ENCODE peak calls at places on chromosomes 16 and 17, in four cellular contexts. A, N, R and C are unnamed samples.

GRCh38 chr17:72474740-72475477 is 354.1 kb downstream of the SOX9 start:
- DNase-seq in N (no peak), R (no peak), A (no peak), C (peak)

GRCh38 chr17:40329981-40330794 is 21.2 kb downstream of the RARA start:
- DNase-seq in A (no peak), R (peak), N (no peak), C (peak)

GRCh38 chr16:23863511-23864422 is 28.0 kb downstream of the PRKCB start:
- DNase-seq in N (no peak), A (peak), R (no peak), C (no peak)

GRCh38 chr16:29007865-29008593 is 23.2 kb downstream of the LAT start:
- DNase-seq in A (no peak), R (no peak), N (peak), C (no peak)

GRCh38 chr17:17874478-17874877 is 37.7 kb upstream of the SREBF1 start:
- DNase-seq in N (peak), R (no peak), A (no peak), C (no peak)

GRCh38 chr16:23857256-23857891 is 21.6 kb downstream of the PRKCB start:
- DNase-seq in A (no peak), N (no peak), R (no peak), C (no peak)

GRCh38 chr17:31550389-31551056 is 159.0 kb downstream of the RAB11FIP4 start:
- DNase-seq in N (no peak), A (peak), R (no peak), C (no peak)

GRCh38 chr17:19248923-19249574 is 11.9 kb downstream of the EPN2 start:
- DNase-seq in R (no peak), N (peak), A (no peak), C (peak)

GRCh38 chr16:53320992-53321391 is 113.3 kb upstream of the RBL2 start:
- DNase-seq in N (no peak), R (no peak), A (no peak), C (no peak)

GRCh38 chr16:67399749-67400704 is 6.7 kb upstream of the TPPP3 start:
- DNase-seq in R (peak), A (no peak), N (no peak), C (no peak)

GRCh38 chr17:73650147-73650546 is 5.9 kb upstream of the SDK2 start:
- DNase-seq in R (peak), A (peak), N (no peak), C (no peak)

GRCh38 chr17:34312080-34312479 is 7.2 kb upstream of the CCL8 start:
- DNase-seq in N (no peak), A (no peak), R (no peak), C (no peak)

GRCh38 chr17:21299981-21300600 is 15.6 kb downstream of the MAP2K3 start:
- DNase-seq in N (no peak), R (no peak), A (no peak), C (no peak)

GRCh38 chr17:75109047-75109406 is 742 bp upstream of the ARMC7 start:
- DNase-seq in R (no peak), N (no peak), A (no peak), C (no peak)

GRCh38 chr17:37711113-37711512 is 33.7 kb downstream of the HNF1B start:
- DNase-seq in N (no peak), R (no peak), A (no peak), C (no peak)

GRCh38 chr16:1990336-1991134 is 765 bp downstream of the SYNGR3 start:
- DNase-seq in A (peak), R (no peak), N (no peak), C (no peak)

GRCh38 chr17:31250229-31250628 is 46.8 kb downstream of the OMG start:
- DNase-seq in A (no peak), N (no peak), R (no peak), C (no peak)

GRCh38 chr16:25051446-25052160 is 36.4 kb upstream of the ARHGAP17 start:
- DNase-seq in A (no peak), N (peak), R (no peak), C (no peak)

GRCh38 chr17:56661906-56662305 is 68.4 kb downstream of the NOG start:
- DNase-seq in N (no peak), A (no peak), R (no peak), C (no peak)

GRCh38 chr16:75380870-75381269 is 52.4 kb downstream of the CFDP1 start:
- DNase-seq in A (no peak), R (no peak), N (no peak), C (no peak)

GRCh38 chr17:142876-143784 is 5.8 kb downstream of the SCGB1C2 start:
- DNase-seq in R (no peak), N (no peak), A (peak), C (peak)

GRCh38 chr17:81278831-81279230 is 16.3 kb downstream of the SLC38A10 start:
- DNase-seq in R (no peak), A (no peak), N (no peak), C (no peak)

GRCh38 chr17:76612977-76613851 is 27.6 kb upstream of the ST6GALNAC2 start:
- DNase-seq in R (no peak), N (no peak), A (no peak), C (no peak)

GRCh38 chr16:50598256-50598894 is 50.2 kb downstream of the NKD1 start:
- DNase-seq in N (no peak), A (no peak), R (no peak), C (no peak)

GRCh38 chr17:9115446-9116265 is 94.3 kb downstream of the NTN1 start:
- DNase-seq in R (no peak), A (peak), N (peak), C (peak)

GRCh38 chr16:2715519-2715918 is 4.5 kb downstream of the PRSS27 start:
- DNase-seq in R (no peak), N (peak), A (peak), C (no peak)

GRCh38 chr16:74771656-74772315 is 2.8 kb downstream of the FA2H start:
- DNase-seq in R (no peak), N (no peak), A (no peak), C (no peak)

GRCh38 chr17:60392845-60393702 is 1.1 kb upstream of the USP32 start:
- DNase-seq in A (peak), R (peak), N (peak), C (peak)

GRCh38 chr17:996554-997344 is at the start of gene TIMM22:
- DNase-seq in R (peak), N (peak), A (peak), C (peak)

GRCh38 chr16:87541004-87541881 is 48.4 kb upstream of the ZCCHC14 start:
- DNase-seq in R (no peak), N (peak), A (peak), C (no peak)

GRCh38 chr17:18191071-18191667 is 7.5 kb downstream of the ALKBH5 start:
- DNase-seq in A (no peak), N (no peak), R (no peak), C (peak)

GRCh38 chr16:49061315-49061714 is 220.3 kb downstream of the CBLN1 start:
- DNase-seq in N (no peak), A (no peak), R (no peak), C (no peak)